ENCODE peak calls at places on chromosomes 5 and 9, in nine cellular contexts. One of them, this sample, is unnamed.

GRCh38 chr5:145445027-145445426 is 390.1 kb downstream of the PRELID2 start:
- DNase-seq in uterus: no peak
- DNase-seq in activated T-cell treated with anti-CD3 and anti-CD28 coated beads, Interleukin-2, amount 50 U/mL, for 72 hours: no peak
- DNase-seq in A549: no peak
- DNase-seq in GM10248: no peak
- DNase-seq in activated effector memory CD4-positive, alpha-beta T cell treated with anti-CD3 and anti-CD28 coated beads, Interleukin-2, amount 50 U/mL, for 16 hours: no peak
- DNase-seq in upper lobe of right lung: no peak
- DNase-seq in CD8-positive, alpha-beta memory T cell: no peak
- DNase-seq in activated CD8-positive, alpha-beta memory T cell treated with anti-CD3 and anti-CD28 coated beads, Interleukin-2, amount 10 ng/mL, durations not matched to agents 7 days and 5 days: no peak
- DNase-seq in this sample: no peak

GRCh38 chr5:82308997-82309670 is 31.0 kb upstream of the RPS23 start:
- DNase-seq in uterus: no peak
- DNase-seq in activated T-cell treated with anti-CD3 and anti-CD28 coated beads, Interleukin-2, amount 50 U/mL, for 72 hours: no peak
- DNase-seq in A549: no peak
- DNase-seq in GM10248: no peak
- DNase-seq in activated effector memory CD4-positive, alpha-beta T cell treated with anti-CD3 and anti-CD28 coated beads, Interleukin-2, amount 50 U/mL, for 16 hours: no peak
- DNase-seq in upper lobe of right lung: no peak
- DNase-seq in CD8-positive, alpha-beta memory T cell: no peak
- DNase-seq in activated CD8-positive, alpha-beta memory T cell treated with anti-CD3 and anti-CD28 coated beads, Interleukin-2, amount 10 ng/mL, durations not matched to agents 7 days and 5 days: no peak
- DNase-seq in this sample: no peak

GRCh38 chr9:72444436-72444835 is 77.0 kb upstream of the TMC1 start:
- DNase-seq in uterus: no peak
- DNase-seq in activated T-cell treated with anti-CD3 and anti-CD28 coated beads, Interleukin-2, amount 50 U/mL, for 72 hours: no peak
- DNase-seq in A549: no peak
- DNase-seq in GM10248: no peak
- DNase-seq in activated effector memory CD4-positive, alpha-beta T cell treated with anti-CD3 and anti-CD28 coated beads, Interleukin-2, amount 50 U/mL, for 16 hours: no peak
- DNase-seq in upper lobe of right lung: no peak
- DNase-seq in CD8-positive, alpha-beta memory T cell: no peak
- DNase-seq in activated CD8-positive, alpha-beta memory T cell treated with anti-CD3 and anti-CD28 coated beads, Interleukin-2, amount 10 ng/mL, durations not matched to agents 7 days and 5 days: no peak
- DNase-seq in this sample: no peak

GRCh38 chr5:53246042-53246836 is 136.7 kb upstream of the MOCS2 start:
- DNase-seq in uterus: no peak
- DNase-seq in activated T-cell treated with anti-CD3 and anti-CD28 coated beads, Interleukin-2, amount 50 U/mL, for 72 hours: no peak
- DNase-seq in A549: no peak
- DNase-seq in GM10248: no peak
- DNase-seq in activated effector memory CD4-positive, alpha-beta T cell treated with anti-CD3 and anti-CD28 coated beads, Interleukin-2, amount 50 U/mL, for 16 hours: no peak
- DNase-seq in upper lobe of right lung: no peak
- DNase-seq in CD8-positive, alpha-beta memory T cell: no peak
- DNase-seq in activated CD8-positive, alpha-beta memory T cell treated with anti-CD3 and anti-CD28 coated beads, Interleukin-2, amount 10 ng/mL, durations not matched to agents 7 days and 5 days: no peak
- DNase-seq in this sample: no peak

GRCh38 chr5:14011089-14012004 is 66.9 kb upstream of the DNAH5 start:
- DNase-seq in uterus: peak; percentile 71
- DNase-seq in activated T-cell treated with anti-CD3 and anti-CD28 coated beads, Interleukin-2, amount 50 U/mL, for 72 hours: peak; percentile 42
- DNase-seq in A549: peak; percentile 93
- DNase-seq in GM10248: peak; percentile 85
- DNase-seq in activated effector memory CD4-positive, alpha-beta T cell treated with anti-CD3 and anti-CD28 coated beads, Interleukin-2, amount 50 U/mL, for 16 hours: peak; percentile 64
- DNase-seq in upper lobe of right lung: peak; percentile 96
- DNase-seq in CD8-positive, alpha-beta memory T cell: no peak
- DNase-seq in activated CD8-positive, alpha-beta memory T cell treated with anti-CD3 and anti-CD28 coated beads, Interleukin-2, amount 10 ng/mL, durations not matched to agents 7 days and 5 days: peak; percentile 43
- DNase-seq in this sample: peak; percentile 91

GRCh38 chr5:123810253-123810652 is 298.3 kb downstream of the CSNK1G3 start:
- DNase-seq in uterus: no peak
- DNase-seq in activated T-cell treated with anti-CD3 and anti-CD28 coated beads, Interleukin-2, amount 50 U/mL, for 72 hours: no peak
- DNase-seq in A549: peak; percentile 46
- DNase-seq in GM10248: no peak
- DNase-seq in activated effector memory CD4-positive, alpha-beta T cell treated with anti-CD3 and anti-CD28 coated beads, Interleukin-2, amount 50 U/mL, for 16 hours: no peak
- DNase-seq in upper lobe of right lung: no peak
- DNase-seq in CD8-positive, alpha-beta memory T cell: no peak
- DNase-seq in activated CD8-positive, alpha-beta memory T cell treated with anti-CD3 and anti-CD28 coated beads, Interleukin-2, amount 10 ng/mL, durations not matched to agents 7 days and 5 days: no peak
- DNase-seq in this sample: peak; percentile 20

GRCh38 chr9:104934686-104935413 is 6.9 kb upstream of the ABCA1 start:
- DNase-seq in uterus: no peak
- DNase-seq in activated T-cell treated with anti-CD3 and anti-CD28 coated beads, Interleukin-2, amount 50 U/mL, for 72 hours: no peak
- DNase-seq in A549: no peak
- DNase-seq in GM10248: no peak
- DNase-seq in activated effector memory CD4-positive, alpha-beta T cell treated with anti-CD3 and anti-CD28 coated beads, Interleukin-2, amount 50 U/mL, for 16 hours: no peak
- DNase-seq in upper lobe of right lung: no peak
- DNase-seq in CD8-positive, alpha-beta memory T cell: no peak
- DNase-seq in activated CD8-positive, alpha-beta memory T cell treated with anti-CD3 and anti-CD28 coated beads, Interleukin-2, amount 10 ng/mL, durations not matched to agents 7 days and 5 days: no peak
- DNase-seq in this sample: no peak

GRCh38 chr9:135187365-135187764 is 99.9 kb downstream of the OLFM1 start:
- DNase-seq in uterus: no peak
- DNase-seq in activated T-cell treated with anti-CD3 and anti-CD28 coated beads, Interleukin-2, amount 50 U/mL, for 72 hours: no peak
- DNase-seq in A549: no peak
- DNase-seq in GM10248: no peak
- DNase-seq in activated effector memory CD4-positive, alpha-beta T cell treated with anti-CD3 and anti-CD28 coated beads, Interleukin-2, amount 50 U/mL, for 16 hours: no peak
- DNase-seq in upper lobe of right lung: no peak
- DNase-seq in CD8-positive, alpha-beta memory T cell: no peak
- DNase-seq in activated CD8-positive, alpha-beta memory T cell treated with anti-CD3 and anti-CD28 coated beads, Interleukin-2, amount 10 ng/mL, durations not matched to agents 7 days and 5 days: no peak
- DNase-seq in this sample: no peak

GRCh38 chr5:59464969-59465368 is 428.6 kb downstream of the PDE4D start:
- DNase-seq in uterus: no peak
- DNase-seq in activated T-cell treated with anti-CD3 and anti-CD28 coated beads, Interleukin-2, amount 50 U/mL, for 72 hours: no peak
- DNase-seq in A549: peak; percentile 34
- DNase-seq in GM10248: no peak
- DNase-seq in activated effector memory CD4-positive, alpha-beta T cell treated with anti-CD3 and anti-CD28 coated beads, Interleukin-2, amount 50 U/mL, for 16 hours: no peak
- DNase-seq in upper lobe of right lung: no peak
- DNase-seq in CD8-positive, alpha-beta memory T cell: no peak
- DNase-seq in activated CD8-positive, alpha-beta memory T cell treated with anti-CD3 and anti-CD28 coated beads, Interleukin-2, amount 10 ng/mL, durations not matched to agents 7 days and 5 days: no peak
- DNase-seq in this sample: no peak

GRCh38 chr5:180049357-180049673 is 22.2 kb downstream of the RNF130 start:
- DNase-seq in uterus: no peak
- DNase-seq in activated T-cell treated with anti-CD3 and anti-CD28 coated beads, Interleukin-2, amount 50 U/mL, for 72 hours: no peak
- DNase-seq in A549: no peak
- DNase-seq in GM10248: no peak
- DNase-seq in activated effector memory CD4-positive, alpha-beta T cell treated with anti-CD3 and anti-CD28 coated beads, Interleukin-2, amount 50 U/mL, for 16 hours: no peak
- DNase-seq in upper lobe of right lung: no peak
- DNase-seq in CD8-positive, alpha-beta memory T cell: no peak
- DNase-seq in activated CD8-positive, alpha-beta memory T cell treated with anti-CD3 and anti-CD28 coated beads, Interleukin-2, amount 10 ng/mL, durations not matched to agents 7 days and 5 days: no peak
- DNase-seq in this sample: no peak

GRCh38 chr9:107465467-107466451 is 23.8 kb downstream of the KLF4 start:
- DNase-seq in uterus: peak; percentile 55
- DNase-seq in activated T-cell treated with anti-CD3 and anti-CD28 coated beads, Interleukin-2, amount 50 U/mL, for 72 hours: peak; percentile 58
- DNase-seq in A549: peak; percentile 50
- DNase-seq in GM10248: peak; percentile 70
- DNase-seq in activated effector memory CD4-positive, alpha-beta T cell treated with anti-CD3 and anti-CD28 coated beads, Interleukin-2, amount 50 U/mL, for 16 hours: peak; percentile 63
- DNase-seq in upper lobe of right lung: peak; percentile 86
- DNase-seq in CD8-positive, alpha-beta memory T cell: no peak
- DNase-seq in activated CD8-positive, alpha-beta memory T cell treated with anti-CD3 and anti-CD28 coated beads, Interleukin-2, amount 10 ng/mL, durations not matched to agents 7 days and 5 days: no peak
- DNase-seq in this sample: no peak

GRCh38 chr5:74367931-74368330 is 272.6 kb downstream of the ENC1 start:
- DNase-seq in uterus: no peak
- DNase-seq in activated T-cell treated with anti-CD3 and anti-CD28 coated beads, Interleukin-2, amount 50 U/mL, for 72 hours: no peak
- DNase-seq in A549: no peak
- DNase-seq in GM10248: no peak
- DNase-seq in activated effector memory CD4-positive, alpha-beta T cell treated with anti-CD3 and anti-CD28 coated beads, Interleukin-2, amount 50 U/mL, for 16 hours: no peak
- DNase-seq in upper lobe of right lung: no peak
- DNase-seq in CD8-positive, alpha-beta memory T cell: no peak
- DNase-seq in activated CD8-positive, alpha-beta memory T cell treated with anti-CD3 and anti-CD28 coated beads, Interleukin-2, amount 10 ng/mL, durations not matched to agents 7 days and 5 days: no peak
- DNase-seq in this sample: no peak

GRCh38 chr9:17349816-17350215 is 215.0 kb downstream of the CNTLN start:
- DNase-seq in uterus: no peak
- DNase-seq in activated T-cell treated with anti-CD3 and anti-CD28 coated beads, Interleukin-2, amount 50 U/mL, for 72 hours: no peak
- DNase-seq in A549: no peak
- DNase-seq in GM10248: no peak
- DNase-seq in activated effector memory CD4-positive, alpha-beta T cell treated with anti-CD3 and anti-CD28 coated beads, Interleukin-2, amount 50 U/mL, for 16 hours: no peak
- DNase-seq in upper lobe of right lung: no peak
- DNase-seq in CD8-positive, alpha-beta memory T cell: no peak
- DNase-seq in activated CD8-positive, alpha-beta memory T cell treated with anti-CD3 and anti-CD28 coated beads, Interleukin-2, amount 10 ng/mL, durations not matched to agents 7 days and 5 days: no peak
- DNase-seq in this sample: no peak

GRCh38 chr9:94672811-94673487 is 33.6 kb upstream of the FBP1 start:
- DNase-seq in uterus: no peak
- DNase-seq in activated T-cell treated with anti-CD3 and anti-CD28 coated beads, Interleukin-2, amount 50 U/mL, for 72 hours: no peak
- DNase-seq in A549: peak; percentile 37
- DNase-seq in GM10248: no peak
- DNase-seq in activated effector memory CD4-positive, alpha-beta T cell treated with anti-CD3 and anti-CD28 coated beads, Interleukin-2, amount 50 U/mL, for 16 hours: no peak
- DNase-seq in upper lobe of right lung: no peak
- DNase-seq in CD8-positive, alpha-beta memory T cell: no peak
- DNase-seq in activated CD8-positive, alpha-beta memory T cell treated with anti-CD3 and anti-CD28 coated beads, Interleukin-2, amount 10 ng/mL, durations not matched to agents 7 days and 5 days: no peak
- DNase-seq in this sample: no peak

GRCh38 chr9:113701741-113702422 is 174.2 kb upstream of the ZNF618 start:
- DNase-seq in uterus: no peak
- DNase-seq in activated T-cell treated with anti-CD3 and anti-CD28 coated beads, Interleukin-2, amount 50 U/mL, for 72 hours: no peak
- DNase-seq in A549: no peak
- DNase-seq in GM10248: no peak
- DNase-seq in activated effector memory CD4-positive, alpha-beta T cell treated with anti-CD3 and anti-CD28 coated beads, Interleukin-2, amount 50 U/mL, for 16 hours: peak; percentile 27
- DNase-seq in upper lobe of right lung: no peak
- DNase-seq in CD8-positive, alpha-beta memory T cell: no peak
- DNase-seq in activated CD8-positive, alpha-beta memory T cell treated with anti-CD3 and anti-CD28 coated beads, Interleukin-2, amount 10 ng/mL, durations not matched to agents 7 days and 5 days: no peak
- DNase-seq in this sample: no peak

GRCh38 chr5:150948539-150948938 is 43.8 kb upstream of the ZNF300 start:
- DNase-seq in uterus: no peak
- DNase-seq in activated T-cell treated with anti-CD3 and anti-CD28 coated beads, Interleukin-2, amount 50 U/mL, for 72 hours: no peak
- DNase-seq in A549: no peak
- DNase-seq in GM10248: no peak
- DNase-seq in activated effector memory CD4-positive, alpha-beta T cell treated with anti-CD3 and anti-CD28 coated beads, Interleukin-2, amount 50 U/mL, for 16 hours: no peak
- DNase-seq in upper lobe of right lung: no peak
- DNase-seq in CD8-positive, alpha-beta memory T cell: no peak
- DNase-seq in activated CD8-positive, alpha-beta memory T cell treated with anti-CD3 and anti-CD28 coated beads, Interleukin-2, amount 10 ng/mL, durations not matched to agents 7 days and 5 days: no peak
- DNase-seq in this sample: no peak

GRCh38 chr5:150595466-150596031 is 44.9 kb upstream of the SYNPO start:
- DNase-seq in uterus: no peak
- DNase-seq in activated T-cell treated with anti-CD3 and anti-CD28 coated beads, Interleukin-2, amount 50 U/mL, for 72 hours: no peak
- DNase-seq in A549: no peak
- DNase-seq in GM10248: no peak
- DNase-seq in activated effector memory CD4-positive, alpha-beta T cell treated with anti-CD3 and anti-CD28 coated beads, Interleukin-2, amount 50 U/mL, for 16 hours: no peak
- DNase-seq in upper lobe of right lung: peak; percentile 56
- DNase-seq in CD8-positive, alpha-beta memory T cell: no peak
- DNase-seq in activated CD8-positive, alpha-beta memory T cell treated with anti-CD3 and anti-CD28 coated beads, Interleukin-2, amount 10 ng/mL, durations not matched to agents 7 days and 5 days: no peak
- DNase-seq in this sample: peak; percentile 38

GRCh38 chr5:107831612-107832395 is 161.1 kb upstream of the EFNA5 start:
- DNase-seq in uterus: no peak
- DNase-seq in activated T-cell treated with anti-CD3 and anti-CD28 coated beads, Interleukin-2, amount 50 U/mL, for 72 hours: no peak
- DNase-seq in A549: no peak
- DNase-seq in GM10248: no peak
- DNase-seq in activated effector memory CD4-positive, alpha-beta T cell treated with anti-CD3 and anti-CD28 coated beads, Interleukin-2, amount 50 U/mL, for 16 hours: no peak
- DNase-seq in upper lobe of right lung: no peak
- DNase-seq in CD8-positive, alpha-beta memory T cell: no peak
- DNase-seq in activated CD8-positive, alpha-beta memory T cell treated with anti-CD3 and anti-CD28 coated beads, Interleukin-2, amount 10 ng/mL, durations not matched to agents 7 days and 5 days: no peak
- DNase-seq in this sample: no peak

GRCh38 chr5:150538007-150538917 is 30.3 kb downstream of the NDST1 start:
- DNase-seq in uterus: no peak
- DNase-seq in activated T-cell treated with anti-CD3 and anti-CD28 coated beads, Interleukin-2, amount 50 U/mL, for 72 hours: no peak
- DNase-seq in A549: no peak
- DNase-seq in GM10248: no peak
- DNase-seq in activated effector memory CD4-positive, alpha-beta T cell treated with anti-CD3 and anti-CD28 coated beads, Interleukin-2, amount 50 U/mL, for 16 hours: no peak
- DNase-seq in upper lobe of right lung: no peak
- DNase-seq in CD8-positive, alpha-beta memory T cell: no peak
- DNase-seq in activated CD8-positive, alpha-beta memory T cell treated with anti-CD3 and anti-CD28 coated beads, Interleukin-2, amount 10 ng/mL, durations not matched to agents 7 days and 5 days: no peak
- DNase-seq in this sample: no peak

GRCh38 chr5:168600409-168600808 is 21.2 kb upstream of the PANK3 start:
- DNase-seq in uterus: no peak
- DNase-seq in activated T-cell treated with anti-CD3 and anti-CD28 coated beads, Interleukin-2, amount 50 U/mL, for 72 hours: no peak
- DNase-seq in A549: no peak
- DNase-seq in GM10248: no peak
- DNase-seq in activated effector memory CD4-positive, alpha-beta T cell treated with anti-CD3 and anti-CD28 coated beads, Interleukin-2, amount 50 U/mL, for 16 hours: no peak
- DNase-seq in upper lobe of right lung: no peak
- DNase-seq in CD8-positive, alpha-beta memory T cell: no peak
- DNase-seq in activated CD8-positive, alpha-beta memory T cell treated with anti-CD3 and anti-CD28 coated beads, Interleukin-2, amount 10 ng/mL, durations not matched to agents 7 days and 5 days: no peak
- DNase-seq in this sample: peak; percentile 82

GRCh38 chr5:60945760-60946253 is 802 bp downstream of the NDUFAF2 start:
- DNase-seq in uterus: peak; percentile 18
- DNase-seq in activated T-cell treated with anti-CD3 and anti-CD28 coated beads, Interleukin-2, amount 50 U/mL, for 72 hours: peak; percentile 42
- DNase-seq in A549: peak; percentile 32
- DNase-seq in GM10248: no peak
- DNase-seq in activated effector memory CD4-positive, alpha-beta T cell treated with anti-CD3 and anti-CD28 coated beads, Interleukin-2, amount 50 U/mL, for 16 hours: no peak
- DNase-seq in upper lobe of right lung: no peak
- DNase-seq in CD8-positive, alpha-beta memory T cell: no peak
- DNase-seq in activated CD8-positive, alpha-beta memory T cell treated with anti-CD3 and anti-CD28 coated beads, Interleukin-2, amount 10 ng/mL, durations not matched to agents 7 days and 5 days: peak; percentile 46
- DNase-seq in this sample: no peak

GRCh38 chr5:178314961-178315820 is 82.6 kb upstream of the PHYKPL start:
- DNase-seq in uterus: no peak
- DNase-seq in activated T-cell treated with anti-CD3 and anti-CD28 coated beads, Interleukin-2, amount 50 U/mL, for 72 hours: no peak
- DNase-seq in A549: no peak
- DNase-seq in GM10248: no peak
- DNase-seq in activated effector memory CD4-positive, alpha-beta T cell treated with anti-CD3 and anti-CD28 coated beads, Interleukin-2, amount 50 U/mL, for 16 hours: no peak
- DNase-seq in upper lobe of right lung: peak; percentile 40
- DNase-seq in CD8-positive, alpha-beta memory T cell: no peak
- DNase-seq in activated CD8-positive, alpha-beta memory T cell treated with anti-CD3 and anti-CD28 coated beads, Interleukin-2, amount 10 ng/mL, durations not matched to agents 7 days and 5 days: no peak
- DNase-seq in this sample: no peak

GRCh38 chr9:79574716-79575242 is 3.0 kb downstream of the TLE4 start:
- DNase-seq in uterus: no peak
- DNase-seq in activated T-cell treated with anti-CD3 and anti-CD28 coated beads, Interleukin-2, amount 50 U/mL, for 72 hours: no peak
- DNase-seq in A549: no peak
- DNase-seq in GM10248: no peak
- DNase-seq in activated effector memory CD4-positive, alpha-beta T cell treated with anti-CD3 and anti-CD28 coated beads, Interleukin-2, amount 50 U/mL, for 16 hours: no peak
- DNase-seq in upper lobe of right lung: no peak
- DNase-seq in CD8-positive, alpha-beta memory T cell: no peak
- DNase-seq in activated CD8-positive, alpha-beta memory T cell treated with anti-CD3 and anti-CD28 coated beads, Interleukin-2, amount 10 ng/mL, durations not matched to agents 7 days and 5 days: no peak
- DNase-seq in this sample: no peak

GRCh38 chr5:168472329-168472728 is 13.9 kb upstream of the RARS1 start:
- DNase-seq in uterus: no peak
- DNase-seq in activated T-cell treated with anti-CD3 and anti-CD28 coated beads, Interleukin-2, amount 50 U/mL, for 72 hours: no peak
- DNase-seq in A549: peak; percentile 23
- DNase-seq in GM10248: no peak
- DNase-seq in activated effector memory CD4-positive, alpha-beta T cell treated with anti-CD3 and anti-CD28 coated beads, Interleukin-2, amount 50 U/mL, for 16 hours: no peak
- DNase-seq in upper lobe of right lung: no peak
- DNase-seq in CD8-positive, alpha-beta memory T cell: no peak
- DNase-seq in activated CD8-positive, alpha-beta memory T cell treated with anti-CD3 and anti-CD28 coated beads, Interleukin-2, amount 10 ng/mL, durations not matched to agents 7 days and 5 days: no peak
- DNase-seq in this sample: no peak

GRCh38 chr9:83501552-83501951 is 36.6 kb downstream of the FRMD3 start:
- DNase-seq in uterus: no peak
- DNase-seq in activated T-cell treated with anti-CD3 and anti-CD28 coated beads, Interleukin-2, amount 50 U/mL, for 72 hours: no peak
- DNase-seq in A549: no peak
- DNase-seq in GM10248: no peak
- DNase-seq in activated effector memory CD4-positive, alpha-beta T cell treated with anti-CD3 and anti-CD28 coated beads, Interleukin-2, amount 50 U/mL, for 16 hours: no peak
- DNase-seq in upper lobe of right lung: no peak
- DNase-seq in CD8-positive, alpha-beta memory T cell: no peak
- DNase-seq in activated CD8-positive, alpha-beta memory T cell treated with anti-CD3 and anti-CD28 coated beads, Interleukin-2, amount 10 ng/mL, durations not matched to agents 7 days and 5 days: no peak
- DNase-seq in this sample: no peak

GRCh38 chr5:150141544-150142188 is 14.0 kb downstream of the PDGFRB start:
- DNase-seq in uterus: no peak
- DNase-seq in activated T-cell treated with anti-CD3 and anti-CD28 coated beads, Interleukin-2, amount 50 U/mL, for 72 hours: no peak
- DNase-seq in A549: no peak
- DNase-seq in GM10248: no peak
- DNase-seq in activated effector memory CD4-positive, alpha-beta T cell treated with anti-CD3 and anti-CD28 coated beads, Interleukin-2, amount 50 U/mL, for 16 hours: no peak
- DNase-seq in upper lobe of right lung: no peak
- DNase-seq in CD8-positive, alpha-beta memory T cell: no peak
- DNase-seq in activated CD8-positive, alpha-beta memory T cell treated with anti-CD3 and anti-CD28 coated beads, Interleukin-2, amount 10 ng/mL, durations not matched to agents 7 days and 5 days: no peak
- DNase-seq in this sample: no peak

GRCh38 chr9:135702002-135702721 is at the start of gene KCNT1:
- DNase-seq in uterus: no peak
- DNase-seq in activated T-cell treated with anti-CD3 and anti-CD28 coated beads, Interleukin-2, amount 50 U/mL, for 72 hours: peak; percentile 75
- DNase-seq in A549: peak; percentile 34
- DNase-seq in GM10248: peak; percentile 91
- DNase-seq in activated effector memory CD4-positive, alpha-beta T cell treated with anti-CD3 and anti-CD28 coated beads, Interleukin-2, amount 50 U/mL, for 16 hours: peak; percentile 85
- DNase-seq in upper lobe of right lung: peak; percentile 73
- DNase-seq in CD8-positive, alpha-beta memory T cell: no peak
- DNase-seq in activated CD8-positive, alpha-beta memory T cell treated with anti-CD3 and anti-CD28 coated beads, Interleukin-2, amount 10 ng/mL, durations not matched to agents 7 days and 5 days: peak; percentile 58
- DNase-seq in this sample: peak; percentile 34

GRCh38 chr5:12204761-12205160 is 300.5 kb upstream of the CTNND2 start:
- DNase-seq in uterus: no peak
- DNase-seq in activated T-cell treated with anti-CD3 and anti-CD28 coated beads, Interleukin-2, amount 50 U/mL, for 72 hours: no peak
- DNase-seq in A549: no peak
- DNase-seq in GM10248: no peak
- DNase-seq in activated effector memory CD4-positive, alpha-beta T cell treated with anti-CD3 and anti-CD28 coated beads, Interleukin-2, amount 50 U/mL, for 16 hours: no peak
- DNase-seq in upper lobe of right lung: no peak
- DNase-seq in CD8-positive, alpha-beta memory T cell: no peak
- DNase-seq in activated CD8-positive, alpha-beta memory T cell treated with anti-CD3 and anti-CD28 coated beads, Interleukin-2, amount 10 ng/mL, durations not matched to agents 7 days and 5 days: no peak
- DNase-seq in this sample: no peak

GRCh38 chr9:115913666-115914065 is 239.9 kb upstream of the PAPPA start:
- DNase-seq in uterus: no peak
- DNase-seq in activated T-cell treated with anti-CD3 and anti-CD28 coated beads, Interleukin-2, amount 50 U/mL, for 72 hours: no peak
- DNase-seq in A549: no peak
- DNase-seq in GM10248: no peak
- DNase-seq in activated effector memory CD4-positive, alpha-beta T cell treated with anti-CD3 and anti-CD28 coated beads, Interleukin-2, amount 50 U/mL, for 16 hours: no peak
- DNase-seq in upper lobe of right lung: no peak
- DNase-seq in CD8-positive, alpha-beta memory T cell: no peak
- DNase-seq in activated CD8-positive, alpha-beta memory T cell treated with anti-CD3 and anti-CD28 coated beads, Interleukin-2, amount 10 ng/mL, durations not matched to agents 7 days and 5 days: no peak
- DNase-seq in this sample: no peak

GRCh38 chr5:84450617-84451414 is 66.1 kb upstream of the EDIL3 start:
- DNase-seq in uterus: no peak
- DNase-seq in activated T-cell treated with anti-CD3 and anti-CD28 coated beads, Interleukin-2, amount 50 U/mL, for 72 hours: no peak
- DNase-seq in A549: no peak
- DNase-seq in GM10248: peak; percentile 5
- DNase-seq in activated effector memory CD4-positive, alpha-beta T cell treated with anti-CD3 and anti-CD28 coated beads, Interleukin-2, amount 50 U/mL, for 16 hours: no peak
- DNase-seq in upper lobe of right lung: no peak
- DNase-seq in CD8-positive, alpha-beta memory T cell: no peak
- DNase-seq in activated CD8-positive, alpha-beta memory T cell treated with anti-CD3 and anti-CD28 coated beads, Interleukin-2, amount 10 ng/mL, durations not matched to agents 7 days and 5 days: no peak
- DNase-seq in this sample: no peak

GRCh38 chr5:136222575-136223235 is 29.7 kb upstream of the SMIM32 start:
- DNase-seq in uterus: no peak
- DNase-seq in activated T-cell treated with anti-CD3 and anti-CD28 coated beads, Interleukin-2, amount 50 U/mL, for 72 hours: no peak
- DNase-seq in A549: no peak
- DNase-seq in GM10248: no peak
- DNase-seq in activated effector memory CD4-positive, alpha-beta T cell treated with anti-CD3 and anti-CD28 coated beads, Interleukin-2, amount 50 U/mL, for 16 hours: no peak
- DNase-seq in upper lobe of right lung: no peak
- DNase-seq in CD8-positive, alpha-beta memory T cell: no peak
- DNase-seq in activated CD8-positive, alpha-beta memory T cell treated with anti-CD3 and anti-CD28 coated beads, Interleukin-2, amount 10 ng/mL, durations not matched to agents 7 days and 5 days: no peak
- DNase-seq in this sample: no peak

This sample was measured in SK-N-DZ.